ENCODE peak calls at places on chromosome 19, in five cellular contexts. One of them, this sample, is unnamed.

GRCh38 chr19:2097330-2098327 is 914 bp downstream of the IZUMO4 start:
- DNase-seq in EL: no peak
- DNase-seq in activated T-helper 1 cell treated with anti-CD3 and anti-CD28 coated beads, Interleukin-12 subunit alpha, Interleukin-12 subunit beta, Interleukin-2, Interleukin-4 antibody, amounts not matched to agents 30 ng/mL and 10 ng/mL and 1 ng/mL, durations not matched to agents 14 hours and 24 hours and 36 hours: peak; percentile 56
- DNase-seq in stimulated activated CD4-positive, alpha-beta T cell treated with anti-CD3 and anti-CD28 coated beads, Interleukin-1b, Interleukin-23, amount 100 ng/mL, for 1 hour: no peak
- DNase-seq in GDM1: no peak
- DNase-seq in this sample: no peak

GRCh38 chr19:7637374-7638256 is 705 bp downstream of the STXBP2 start:
- DNase-seq in EL: no peak
- DNase-seq in activated T-helper 1 cell treated with anti-CD3 and anti-CD28 coated beads, Interleukin-12 subunit alpha, Interleukin-12 subunit beta, Interleukin-2, Interleukin-4 antibody, amounts not matched to agents 30 ng/mL and 10 ng/mL and 1 ng/mL, durations not matched to agents 14 hours and 24 hours and 36 hours: no peak
- DNase-seq in stimulated activated CD4-positive, alpha-beta T cell treated with anti-CD3 and anti-CD28 coated beads, Interleukin-1b, Interleukin-23, amount 100 ng/mL, for 1 hour: no peak
- DNase-seq in GDM1: no peak
- DNase-seq in this sample: no peak

GRCh38 chr19:2345794-2346663 is 14.0 kb upstream of the TMPRSS9 start:
- DNase-seq in EL: no peak
- DNase-seq in activated T-helper 1 cell treated with anti-CD3 and anti-CD28 coated beads, Interleukin-12 subunit alpha, Interleukin-12 subunit beta, Interleukin-2, Interleukin-4 antibody, amounts not matched to agents 30 ng/mL and 10 ng/mL and 1 ng/mL, durations not matched to agents 14 hours and 24 hours and 36 hours: no peak
- DNase-seq in stimulated activated CD4-positive, alpha-beta T cell treated with anti-CD3 and anti-CD28 coated beads, Interleukin-1b, Interleukin-23, amount 100 ng/mL, for 1 hour: no peak
- DNase-seq in GDM1: no peak
- DNase-seq in this sample: no peak

GRCh38 chr19:48417436-48417835 is 24.0 kb downstream of the GRIN2D start:
- DNase-seq in EL: no peak
- DNase-seq in activated T-helper 1 cell treated with anti-CD3 and anti-CD28 coated beads, Interleukin-12 subunit alpha, Interleukin-12 subunit beta, Interleukin-2, Interleukin-4 antibody, amounts not matched to agents 30 ng/mL and 10 ng/mL and 1 ng/mL, durations not matched to agents 14 hours and 24 hours and 36 hours: no peak
- DNase-seq in stimulated activated CD4-positive, alpha-beta T cell treated with anti-CD3 and anti-CD28 coated beads, Interleukin-1b, Interleukin-23, amount 100 ng/mL, for 1 hour: no peak
- DNase-seq in GDM1: no peak
- DNase-seq in this sample: no peak

GRCh38 chr19:34224996-34225658 is 29.2 kb upstream of the GARRE1 start:
- DNase-seq in EL: peak; percentile 58
- DNase-seq in activated T-helper 1 cell treated with anti-CD3 and anti-CD28 coated beads, Interleukin-12 subunit alpha, Interleukin-12 subunit beta, Interleukin-2, Interleukin-4 antibody, amounts not matched to agents 30 ng/mL and 10 ng/mL and 1 ng/mL, durations not matched to agents 14 hours and 24 hours and 36 hours: no peak
- DNase-seq in stimulated activated CD4-positive, alpha-beta T cell treated with anti-CD3 and anti-CD28 coated beads, Interleukin-1b, Interleukin-23, amount 100 ng/mL, for 1 hour: no peak
- DNase-seq in GDM1: no peak
- DNase-seq in this sample: no peak

GRCh38 chr19:58538257-58539168 is 5.4 kb upstream of the TRIM28 start:
- DNase-seq in EL: no peak
- DNase-seq in activated T-helper 1 cell treated with anti-CD3 and anti-CD28 coated beads, Interleukin-12 subunit alpha, Interleukin-12 subunit beta, Interleukin-2, Interleukin-4 antibody, amounts not matched to agents 30 ng/mL and 10 ng/mL and 1 ng/mL, durations not matched to agents 14 hours and 24 hours and 36 hours: no peak
- DNase-seq in stimulated activated CD4-positive, alpha-beta T cell treated with anti-CD3 and anti-CD28 coated beads, Interleukin-1b, Interleukin-23, amount 100 ng/mL, for 1 hour: no peak
- DNase-seq in GDM1: peak; percentile 82
- DNase-seq in this sample: no peak

GRCh38 chr19:56837892-56838679 is 2.4 kb downstream of the PEG3 start:
- DNase-seq in EL: no peak
- DNase-seq in activated T-helper 1 cell treated with anti-CD3 and anti-CD28 coated beads, Interleukin-12 subunit alpha, Interleukin-12 subunit beta, Interleukin-2, Interleukin-4 antibody, amounts not matched to agents 30 ng/mL and 10 ng/mL and 1 ng/mL, durations not matched to agents 14 hours and 24 hours and 36 hours: no peak
- DNase-seq in stimulated activated CD4-positive, alpha-beta T cell treated with anti-CD3 and anti-CD28 coated beads, Interleukin-1b, Interleukin-23, amount 100 ng/mL, for 1 hour: no peak
- DNase-seq in GDM1: no peak
- DNase-seq in this sample: no peak

GRCh38 chr19:39318690-39319089 is 2.0 kb downstream of the LRFN1 start:
- DNase-seq in EL: no peak
- DNase-seq in activated T-helper 1 cell treated with anti-CD3 and anti-CD28 coated beads, Interleukin-12 subunit alpha, Interleukin-12 subunit beta, Interleukin-2, Interleukin-4 antibody, amounts not matched to agents 30 ng/mL and 10 ng/mL and 1 ng/mL, durations not matched to agents 14 hours and 24 hours and 36 hours: no peak
- DNase-seq in stimulated activated CD4-positive, alpha-beta T cell treated with anti-CD3 and anti-CD28 coated beads, Interleukin-1b, Interleukin-23, amount 100 ng/mL, for 1 hour: no peak
- DNase-seq in GDM1: no peak
- DNase-seq in this sample: no peak

GRCh38 chr19:10288662-10289166 is 1.0 kb upstream of the ICAM5 start:
- DNase-seq in EL: peak; percentile 83
- DNase-seq in activated T-helper 1 cell treated with anti-CD3 and anti-CD28 coated beads, Interleukin-12 subunit alpha, Interleukin-12 subunit beta, Interleukin-2, Interleukin-4 antibody, amounts not matched to agents 30 ng/mL and 10 ng/mL and 1 ng/mL, durations not matched to agents 14 hours and 24 hours and 36 hours: no peak
- DNase-seq in stimulated activated CD4-positive, alpha-beta T cell treated with anti-CD3 and anti-CD28 coated beads, Interleukin-1b, Interleukin-23, amount 100 ng/mL, for 1 hour: no peak
- DNase-seq in GDM1: peak; percentile 76
- DNase-seq in this sample: peak; percentile 25

GRCh38 chr19:29265436-29265835 is 52.5 kb upstream of the UQCRFS1 start:
- DNase-seq in EL: no peak
- DNase-seq in activated T-helper 1 cell treated with anti-CD3 and anti-CD28 coated beads, Interleukin-12 subunit alpha, Interleukin-12 subunit beta, Interleukin-2, Interleukin-4 antibody, amounts not matched to agents 30 ng/mL and 10 ng/mL and 1 ng/mL, durations not matched to agents 14 hours and 24 hours and 36 hours: no peak
- DNase-seq in stimulated activated CD4-positive, alpha-beta T cell treated with anti-CD3 and anti-CD28 coated beads, Interleukin-1b, Interleukin-23, amount 100 ng/mL, for 1 hour: no peak
- DNase-seq in GDM1: no peak
- DNase-seq in this sample: no peak

GRCh38 chr19:32351807-32352630 is 6.6 kb downstream of the ZNF507 start:
- DNase-seq in EL: peak; percentile 66
- DNase-seq in activated T-helper 1 cell treated with anti-CD3 and anti-CD28 coated beads, Interleukin-12 subunit alpha, Interleukin-12 subunit beta, Interleukin-2, Interleukin-4 antibody, amounts not matched to agents 30 ng/mL and 10 ng/mL and 1 ng/mL, durations not matched to agents 14 hours and 24 hours and 36 hours: no peak
- DNase-seq in stimulated activated CD4-positive, alpha-beta T cell treated with anti-CD3 and anti-CD28 coated beads, Interleukin-1b, Interleukin-23, amount 100 ng/mL, for 1 hour: no peak
- DNase-seq in GDM1: no peak
- DNase-seq in this sample: peak; percentile 66

GRCh38 chr19:38248421-38248820 is 7.8 kb downstream of the PPP1R14A start:
- DNase-seq in EL: no peak
- DNase-seq in activated T-helper 1 cell treated with anti-CD3 and anti-CD28 coated beads, Interleukin-12 subunit alpha, Interleukin-12 subunit beta, Interleukin-2, Interleukin-4 antibody, amounts not matched to agents 30 ng/mL and 10 ng/mL and 1 ng/mL, durations not matched to agents 14 hours and 24 hours and 36 hours: no peak
- DNase-seq in stimulated activated CD4-positive, alpha-beta T cell treated with anti-CD3 and anti-CD28 coated beads, Interleukin-1b, Interleukin-23, amount 100 ng/mL, for 1 hour: no peak
- DNase-seq in GDM1: no peak
- DNase-seq in this sample: no peak

GRCh38 chr19:41624515-41624914 is 2.4 kb downstream of the CEACAM4 start:
- DNase-seq in EL: no peak
- DNase-seq in activated T-helper 1 cell treated with anti-CD3 and anti-CD28 coated beads, Interleukin-12 subunit alpha, Interleukin-12 subunit beta, Interleukin-2, Interleukin-4 antibody, amounts not matched to agents 30 ng/mL and 10 ng/mL and 1 ng/mL, durations not matched to agents 14 hours and 24 hours and 36 hours: no peak
- DNase-seq in stimulated activated CD4-positive, alpha-beta T cell treated with anti-CD3 and anti-CD28 coated beads, Interleukin-1b, Interleukin-23, amount 100 ng/mL, for 1 hour: no peak
- DNase-seq in GDM1: no peak
- DNase-seq in this sample: no peak

GRCh38 chr19:16001481-16002312 is 52.9 kb downstream of the OR10H4 start:
- DNase-seq in EL: peak; percentile 66
- DNase-seq in activated T-helper 1 cell treated with anti-CD3 and anti-CD28 coated beads, Interleukin-12 subunit alpha, Interleukin-12 subunit beta, Interleukin-2, Interleukin-4 antibody, amounts not matched to agents 30 ng/mL and 10 ng/mL and 1 ng/mL, durations not matched to agents 14 hours and 24 hours and 36 hours: peak; percentile 40
- DNase-seq in stimulated activated CD4-positive, alpha-beta T cell treated with anti-CD3 and anti-CD28 coated beads, Interleukin-1b, Interleukin-23, amount 100 ng/mL, for 1 hour: no peak
- DNase-seq in GDM1: no peak
- DNase-seq in this sample: peak; percentile 44

GRCh38 chr19:8639821-8640401 is 9.5 kb downstream of the NFILZ start:
- DNase-seq in EL: no peak
- DNase-seq in activated T-helper 1 cell treated with anti-CD3 and anti-CD28 coated beads, Interleukin-12 subunit alpha, Interleukin-12 subunit beta, Interleukin-2, Interleukin-4 antibody, amounts not matched to agents 30 ng/mL and 10 ng/mL and 1 ng/mL, durations not matched to agents 14 hours and 24 hours and 36 hours: no peak
- DNase-seq in stimulated activated CD4-positive, alpha-beta T cell treated with anti-CD3 and anti-CD28 coated beads, Interleukin-1b, Interleukin-23, amount 100 ng/mL, for 1 hour: no peak
- DNase-seq in GDM1: no peak
- DNase-seq in this sample: no peak